ENCODE peak calls at places on chromosomes 6 and 20, in four cellular contexts. D is brain microvascular endothelial cell, W is progenitor cell of endocrine pancreas, X is GM06990. M is an unnamed sample.

GRCh38 chr6:32461493-32461892 is 21.8 kb downstream of the HLA-DRA start:
- DNase-seq in D (no peak), W (no peak), X (no peak), M (no peak)

GRCh38 chr6:32183483-32184083 is 470 bp downstream of the AGER start:
- DNase-seq in D (no peak), X (no peak), W (no peak), M (no peak)

GRCh38 chr6:45665859-45666258 is 288.1 kb upstream of the SUPT3H start:
- DNase-seq in W (no peak), D (no peak), X (no peak), M (no peak)

GRCh38 chr6:31592396-31592771 is 422 bp downstream of the NCR3 start:
- DNase-seq in D (no peak), W (no peak), X (no peak), M (no peak)

GRCh38 chr6:6230286-6230685 is 90.2 kb downstream of the F13A1 start:
- DNase-seq in X (no peak), D (no peak), W (no peak), M (no peak)

GRCh38 chr6:144186817-144187625 is 36.7 kb downstream of the STX11 start:
- DNase-seq in X (peak; percentile 15), D (no peak), W (no peak), M (no peak)

GRCh38 chr20:24147961-24148360 is 159.4 kb upstream of the GGTLC1 start:
- DNase-seq in X (no peak), W (no peak), D (no peak), M (no peak)

GRCh38 chr6:69867075-69867911 is 937 bp downstream of the COL19A1 start:
- DNase-seq in W (peak; percentile 72), D (peak; percentile 7), X (peak; percentile 87), M (peak; percentile 79)

GRCh38 chr6:165799736-165800135 is 136.7 kb upstream of the PDE10A start:
- DNase-seq in X (no peak), W (no peak), D (peak; percentile 74), M (no peak)

GRCh38 chr20:17403496-17403895 is 127.7 kb downstream of the BFSP1 start:
- DNase-seq in D (no peak), X (no peak), W (no peak), M (no peak)

GRCh38 chr6:33761922-33762629 is 15.4 kb upstream of the IP6K3 start:
- DNase-seq in W (peak; percentile 31), X (peak; percentile 33), D (peak; percentile 22), M (no peak)

GRCh38 chr20:11032611-11033010 is 358.8 kb upstream of the JAG1 start:
- DNase-seq in W (no peak), D (no peak), X (no peak), M (no peak)
- TF ChIP-seq CTCF in W (no peak), D (no peak), X (no peak), M (no peak)

GRCh38 chr6:75350156-75350555 is 65.6 kb upstream of the TMEM30A start:
- DNase-seq in X (no peak), W (no peak), D (no peak), M (no peak)

GRCh38 chr6:75348882-75349261 is 64.3 kb upstream of the TMEM30A start:
- DNase-seq in D (no peak), W (no peak), X (no peak), M (no peak)

GRCh38 chr6:75347797-75348610 is 63.4 kb upstream of the TMEM30A start:
- DNase-seq in W (no peak), D (no peak), X (no peak), M (no peak)

GRCh38 chr6:75350808-75351207 is 66.2 kb upstream of the TMEM30A start:
- DNase-seq in W (no peak), D (no peak), X (no peak), M (no peak)

DNA sequence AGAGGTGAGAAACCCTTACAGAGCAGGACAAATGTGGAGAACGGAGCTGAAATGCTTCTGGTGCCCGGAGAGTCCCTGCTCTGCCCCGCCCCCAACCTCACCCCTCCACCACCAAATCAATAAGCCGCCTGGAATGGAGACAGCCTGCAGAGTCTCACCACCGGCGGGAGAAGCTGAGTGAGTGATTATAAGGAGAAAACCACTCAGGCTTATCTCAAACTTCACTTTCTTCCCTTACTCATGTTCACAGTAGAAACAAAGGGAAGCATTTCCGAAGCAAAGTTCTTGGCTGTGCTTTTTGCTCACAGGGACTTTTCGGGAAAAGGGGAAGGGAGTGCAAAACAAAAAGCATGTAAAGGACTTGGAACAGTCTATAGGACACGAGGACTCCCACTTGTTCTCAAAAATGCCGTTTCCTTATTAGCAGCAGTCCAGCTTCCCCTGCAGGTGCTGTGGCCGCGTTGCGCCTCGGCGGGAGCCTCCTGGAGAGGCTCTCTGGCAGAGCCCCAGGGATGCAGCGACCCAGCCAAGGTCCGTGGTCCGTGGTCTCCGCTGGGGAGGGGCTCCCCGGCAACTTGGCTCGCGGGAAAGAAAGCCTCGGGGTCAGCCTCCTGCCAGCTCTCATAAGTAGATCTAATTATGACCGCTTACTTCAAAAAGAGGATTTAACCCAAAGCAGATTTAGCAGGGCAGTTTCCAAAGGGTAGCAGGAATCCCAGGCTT is 64.8 kb upstream of the TMEM30A start:
- DNase-seq in D (peak; percentile 33), X (peak; percentile 20), W (peak; percentile 37), M (peak; percentile 25)
- TF ChIP-seq CTCF in D (peak; percentile 42), X (peak; percentile 24), W (peak; percentile 33), M (no peak)

DNA sequence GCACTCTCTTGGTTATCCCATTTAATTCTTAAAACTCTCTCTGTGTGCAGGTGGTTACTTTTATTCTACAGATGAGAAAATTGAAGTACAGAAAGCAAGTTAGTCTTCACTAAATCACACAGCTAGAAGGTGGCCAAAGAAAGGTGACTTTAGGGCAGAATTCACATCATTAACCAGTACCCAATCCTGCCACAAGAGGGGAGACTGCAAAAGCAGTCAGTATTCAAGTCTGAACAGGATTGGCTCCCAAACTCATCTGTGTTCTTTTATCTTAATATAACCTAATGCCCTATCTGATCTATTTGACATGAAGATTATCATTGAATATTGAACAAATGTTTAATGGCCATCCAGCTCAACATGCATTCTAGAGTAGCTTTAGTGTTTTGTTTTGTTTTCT is 225.3 kb upstream of the FAM83B start:
- DNase-seq in X (no peak), W (no peak), D (no peak), M (no peak)
- TF ChIP-seq CTCF in X (peak; percentile 50), W (peak; percentile 44), D (peak; percentile 61), M (no peak)

GRCh38 chr20:62893700-62894099 is 32.1 kb upstream of the TCFL5 start:
- DNase-seq in X (no peak), D (no peak), W (no peak), M (no peak)
- TF ChIP-seq CTCF in X (no peak), D (peak; percentile 44), W (no peak), M (no peak)

GRCh38 chr6:148438593-148438992 is 96.0 kb downstream of the SASH1 start:
- DNase-seq in X (no peak), W (no peak), D (no peak), M (no peak)

GRCh38 chr6:148436466-148436865 is 93.8 kb downstream of the SASH1 start:
- DNase-seq in D (no peak), W (no peak), X (no peak), M (no peak)

GRCh38 chr6:148431840-148432239 is 89.2 kb downstream of the SASH1 start:
- DNase-seq in W (no peak), D (no peak), X (no peak), M (no peak)

GRCh38 chr6:148432405-148433195 is 90.0 kb downstream of the SASH1 start:
- DNase-seq in X (no peak), W (no peak), D (no peak), M (no peak)

DNA sequence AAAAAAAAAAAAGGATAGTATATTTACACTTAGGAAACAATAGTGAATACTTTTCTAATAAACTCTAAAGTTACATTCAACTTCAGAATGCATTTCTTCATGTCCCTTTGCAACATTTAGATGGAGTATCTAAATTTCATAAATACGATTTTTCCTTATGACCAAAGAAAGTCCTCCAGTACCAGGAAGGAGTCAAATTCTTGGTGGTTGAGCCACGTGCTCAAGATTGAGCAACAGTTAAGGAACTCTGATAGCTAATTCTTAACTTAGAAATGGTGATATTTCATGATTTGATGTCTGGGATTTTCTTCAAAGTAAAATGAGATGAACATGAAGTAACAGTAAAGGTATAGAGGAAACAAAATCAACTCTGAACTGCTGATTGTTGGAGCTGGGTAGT is 92.7 kb downstream of the SASH1 start:
- DNase-seq in X (no peak), W (no peak), D (no peak), M (no peak)
- TF ChIP-seq CTCF in X (no peak), W (no peak), D (no peak), M (no peak)

GRCh38 chr6:131083687-131084086 is 20.6 kb upstream of the EPB41L2 start:
- DNase-seq in X (no peak), D (no peak), W (no peak), M (no peak)

GRCh38 chr6:131080084-131080483 is 17.0 kb upstream of the EPB41L2 start:
- DNase-seq in D (no peak), W (no peak), X (no peak), M (no peak)

GRCh38 chr6:131082335-131082734 is 19.3 kb upstream of the EPB41L2 start:
- DNase-seq in W (no peak), X (no peak), D (no peak), M (no peak)

DNA sequence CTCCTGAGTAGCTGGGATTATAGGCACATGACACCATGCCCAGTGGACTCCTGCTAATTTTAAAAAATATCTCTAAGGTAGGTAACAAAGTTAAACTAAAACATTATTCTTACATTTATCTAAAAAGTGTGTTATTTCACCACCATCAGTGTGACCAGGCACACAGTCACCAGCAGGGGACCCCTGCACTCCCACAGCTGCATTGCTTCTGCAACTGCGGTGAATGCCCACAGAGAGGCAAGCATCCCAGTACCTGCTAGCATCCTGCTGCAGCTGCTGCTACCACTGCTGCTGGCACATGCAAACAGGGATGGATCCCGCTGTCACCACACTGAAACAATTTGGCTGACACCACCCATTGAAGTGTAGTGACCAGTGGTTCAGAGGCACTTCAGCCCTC is 21.9 kb upstream of the EPB41L2 start:
- DNase-seq in W (no peak), D (no peak), X (no peak), M (no peak)
- TF ChIP-seq CTCF in W (peak; percentile 46), D (peak; percentile 32), X (peak; percentile 20), M (no peak)

DNA sequence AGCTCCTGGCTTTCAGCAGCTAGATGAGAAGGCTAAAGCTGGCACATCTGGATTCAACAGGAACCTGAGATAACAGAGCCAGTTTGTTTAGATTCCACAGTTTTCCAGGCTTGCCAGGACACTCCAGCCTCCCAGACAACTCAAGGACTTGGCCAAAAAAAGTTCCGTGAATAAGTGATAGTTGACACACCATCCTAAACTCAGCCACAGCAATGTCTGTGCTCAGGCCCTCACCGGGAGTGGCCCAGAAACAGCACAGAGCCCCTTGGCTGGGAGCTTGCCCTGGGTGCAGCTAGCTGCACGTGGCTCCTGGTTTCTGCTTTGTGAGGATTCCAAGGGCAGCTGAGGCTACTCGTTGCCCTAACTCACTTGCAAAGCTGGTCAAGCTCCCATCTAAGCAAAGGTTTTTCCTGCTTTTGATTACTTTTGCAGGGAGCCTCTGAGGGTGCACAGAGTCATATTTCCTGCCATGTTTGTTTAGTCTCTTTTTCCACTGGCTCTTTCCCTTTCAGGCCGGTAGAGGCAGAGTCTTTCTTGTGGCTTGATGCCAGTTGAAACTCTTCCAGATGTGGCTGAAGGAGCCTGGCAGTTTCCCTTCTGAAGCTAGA is 118.3 kb upstream of the ECI2 start:
- DNase-seq in W (no peak), D (peak; percentile 69), X (no peak), M (no peak)
- TF ChIP-seq CTCF in W (peak; percentile 27), D (peak; percentile 84), X (no peak), M (no peak)

M was measured in mesothelial cell of epicardium.